ENCODE peak calls at places on chromosomes 6 and 20, in four cellular contexts. B, G, C and N are unnamed samples.

GRCh38 chr6:56023829-56024228 is 148.4 kb upstream of the BMP5 start:
- DNase-seq in B (no peak), G (no peak), C (no peak), N (no peak)

GRCh38 chr6:168318579-168319278 is 848 bp downstream of the DACT2 start:
- DNase-seq in C (no peak), G (no peak), B (no peak), N (no peak)

GRCh38 chr20:13458860-13459451 is 179.8 kb downstream of the TASP1 start:
- DNase-seq in B (no peak), C (peak; percentile 51), G (no peak), N (peak; percentile 11)

GRCh38 chr6:75431379-75431778 is 62.2 kb downstream of the FILIP1 start:
- DNase-seq in C (peak; percentile 1), G (no peak), B (no peak), N (no peak)

GRCh38 chr20:41003143-41003932 is 25.3 kb upstream of the TOP1 start:
- DNase-seq in B (peak; percentile 80), C (peak; percentile 75), G (peak; percentile 62), N (peak; percentile 49)

GRCh38 chr6:84432616-84433015 is 205.2 kb upstream of the CEP162 start:
- DNase-seq in B (no peak), C (no peak), G (no peak), N (no peak)

GRCh38 chr6:66103954-66104353 is 396.9 kb upstream of the EYS start:
- DNase-seq in B (no peak), G (no peak), C (no peak), N (no peak)

GRCh38 chr20:44209691-44210421 is 715 bp downstream of the OSER1 start:
- DNase-seq in G (no peak), C (peak; percentile 21), B (no peak), N (no peak)

GRCh38 chr20:49608752-49609670 is 41.1 kb upstream of the PTGIS start:
- DNase-seq in C (peak; percentile 69), B (peak; percentile 81), G (no peak), N (peak; percentile 83)

GRCh38 chr6:110534731-110535164 is 58.3 kb upstream of the SLC22A16 start:
- DNase-seq in B (no peak), C (no peak), G (peak; percentile 46), N (no peak)

GRCh38 chr20:19815553-19815991 is 57.5 kb downstream of the RIN2 start:
- DNase-seq in C (no peak), B (no peak), G (peak; percentile 21), N (no peak)

GRCh38 chr20:4666001-4666470 is 55.7 kb upstream of the PRND start:
- DNase-seq in G (no peak), B (no peak), C (no peak), N (no peak)

GRCh38 chr6:42720739-42721138 is 1.7 kb downstream of the PRPH2 start:
- DNase-seq in G (no peak), B (no peak), C (no peak), N (no peak)

GRCh38 chr20:5150226-5151076 is 23.6 kb downstream of the CDS2 start:
- DNase-seq in G (no peak), B (no peak), C (peak; percentile 30), N (no peak)

GRCh38 chr6:167855825-167856425 is 29.2 kb downstream of the AFDN start:
- DNase-seq in C (peak; percentile 92), G (no peak), B (no peak), N (no peak)

GRCh38 chr6:159633196-159633595 is 59.8 kb downstream of the SOD2 start:
- DNase-seq in B (no peak), C (peak; percentile 55), G (no peak), N (peak; percentile 32)

GRCh38 chr6:169839493-169839892 is 88.1 kb downstream of the ERMARD start:
- DNase-seq in B (no peak), C (no peak), G (no peak), N (no peak)

GRCh38 chr6:42777126-42777822 is 4.6 kb upstream of the BICRAL start:
- DNase-seq in B (no peak), C (no peak), G (no peak), N (no peak)

GRCh38 chr6:54307412-54308036 is 717 bp upstream of the TINAG start:
- DNase-seq in G (no peak), B (no peak), C (no peak), N (no peak)

GRCh38 chr6:167827588-167828324 is 1.0 kb downstream of the AFDN start:
- DNase-seq in C (peak; percentile 75), G (no peak), B (peak; percentile 71), N (peak; percentile 57)

GRCh38 chr20:63215101-63216040 is 560 bp downstream of the YTHDF1 start:
- DNase-seq in G (no peak), B (no peak), C (peak; percentile 68), N (peak; percentile 61)

GRCh38 chr20:2858591-2858990 is 14.7 kb upstream of the PTPRA start:
- DNase-seq in C (no peak), B (no peak), G (no peak), N (no peak)

GRCh38 chr6:106114492-106114891 is 28.4 kb downstream of the PRDM1 start:
- DNase-seq in C (no peak), B (no peak), G (no peak), N (peak; percentile 60)

GRCh38 chr20:21229163-21229562 is 74.0 kb upstream of the XRN2 start:
- DNase-seq in C (no peak), B (no peak), G (no peak), N (no peak)

GRCh38 chr20:8709627-8710026 is 359.3 kb upstream of the PLCB4 start:
- DNase-seq in G (no peak), C (no peak), B (no peak), N (no peak)

GRCh38 chr20:18974660-18975059 is 161.1 kb downstream of the SCP2D1 start:
- DNase-seq in G (no peak), B (no peak), C (no peak), N (no peak)

GRCh38 chr6:69232506-69233194 is 564.2 kb downstream of the LMBRD1 start:
- DNase-seq in G (peak; percentile 22), B (peak; percentile 68), C (peak; percentile 72), N (peak; percentile 59)

GRCh38 chr6:28789553-28790083 is 134.2 kb downstream of the TRIM27 start:
- DNase-seq in C (peak; percentile 91), B (no peak), G (no peak), N (no peak)

GRCh38 chr6:38116248-38116647 is 296.7 kb downstream of the ZFAND3 start:
- DNase-seq in B (no peak), G (no peak), C (no peak), N (no peak)

GRCh38 chr6:149264629-149265028 is 52.9 kb upstream of the TAB2 start:
- DNase-seq in G (no peak), B (no peak), C (no peak), N (no peak)

GRCh38 chr6:23036401-23036983 is 467.1 kb downstream of the HDGFL1 start:
- DNase-seq in C (no peak), G (no peak), B (no peak), N (no peak)

GRCh38 chr6:11350294-11350693 is 117.8 kb upstream of the NEDD9 start:
- DNase-seq in G (no peak), B (peak; percentile 56), C (no peak), N (no peak)
- TF ChIP-seq CTCF in G (no peak), B (no peak), C (no peak), N (no peak)

GRCh38 chr20:31844737-31845299 is 586 bp downstream of the FOXS1 start:
- DNase-seq in B (no peak), G (no peak), C (no peak), N (no peak)

GRCh38 chr20:31848088-31848999 is 2.9 kb upstream of the FOXS1 start:
- DNase-seq in C (peak; percentile 24), B (no peak), G (no peak), N (no peak)

GRCh38 chr20:31845300-31845863 is at the start of gene FOXS1:
- DNase-seq in G (peak; percentile 68), B (no peak), C (no peak), N (no peak)

GRCh38 chr20:31849306-31849930 is 4.0 kb upstream of the FOXS1 start:
- DNase-seq in C (no peak), G (no peak), B (no peak), N (no peak)

DNA sequence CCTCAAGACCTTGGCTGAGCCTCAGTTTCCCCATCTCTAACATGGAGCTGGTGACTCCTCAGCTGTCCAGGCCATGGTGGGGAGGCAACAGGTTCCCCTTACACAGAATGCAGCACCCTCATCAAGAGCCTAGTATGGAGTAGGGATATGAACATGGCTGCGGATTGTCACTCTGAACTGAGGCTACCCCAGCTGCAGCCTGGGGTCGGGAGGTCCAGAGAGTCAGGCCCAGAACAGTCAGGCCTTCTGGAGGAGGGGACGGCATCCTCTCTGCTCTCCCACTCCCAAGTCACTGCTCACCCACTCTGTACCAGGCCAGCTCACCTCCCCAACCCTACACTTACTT is 1.4 kb upstream of the FOXS1 start:
- DNase-seq in B (no peak), G (no peak), C (no peak), N (no peak)
- TF ChIP-seq CTCF in B (no peak), G (no peak), C (no peak), N (no peak)

DNA sequence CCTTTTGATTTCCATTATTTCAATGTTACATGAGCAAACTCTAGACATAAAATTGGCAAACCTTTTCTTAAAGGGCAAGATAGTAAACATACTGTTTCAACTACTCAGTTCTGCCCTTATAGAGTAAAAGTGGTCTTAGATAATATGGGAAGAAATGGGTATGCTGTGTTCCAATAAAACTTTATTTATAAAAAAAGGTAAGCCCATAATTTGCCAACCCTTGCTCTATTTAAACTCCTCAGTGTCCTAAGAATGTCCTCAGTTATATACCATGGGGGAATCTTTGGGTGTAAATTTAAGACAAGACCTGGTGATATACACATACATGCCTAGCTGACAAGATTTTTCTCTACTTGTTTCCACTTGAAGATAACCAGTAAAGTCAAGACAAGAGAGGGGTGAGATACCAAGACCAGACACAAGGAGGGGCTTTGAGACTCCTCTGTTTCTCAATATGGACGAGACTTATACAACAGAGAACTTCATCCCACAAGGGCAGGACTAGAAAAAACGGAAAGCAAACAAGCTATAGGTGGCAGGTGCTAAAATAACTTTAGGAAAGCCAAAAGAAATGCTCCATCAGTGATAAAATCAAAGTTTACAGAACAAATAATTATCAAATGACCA is 10.5 kb downstream of the SNX3 start:
- DNase-seq in G (no peak), C (peak; percentile 61), B (no peak), N (no peak)
- TF ChIP-seq CTCF in G (no peak), C (peak; percentile 67), B (no peak), N (no peak)

GRCh38 chr20:58448958-58449357 is 59.9 kb downstream of the VAPB start:
- DNase-seq in G (no peak), C (no peak), B (no peak), N (no peak)

GRCh38 chr20:58449703-58450138 is 60.7 kb downstream of the VAPB start:
- DNase-seq in G (no peak), B (no peak), C (no peak), N (no peak)

GRCh38 chr20:58446938-58447265 is 57.9 kb downstream of the VAPB start:
- DNase-seq in B (no peak), G (no peak), C (no peak), N (no peak)

GRCh38 chr20:58446264-58446937 is 57.4 kb downstream of the VAPB start:
- DNase-seq in C (no peak), B (no peak), G (no peak), N (no peak)

DNA sequence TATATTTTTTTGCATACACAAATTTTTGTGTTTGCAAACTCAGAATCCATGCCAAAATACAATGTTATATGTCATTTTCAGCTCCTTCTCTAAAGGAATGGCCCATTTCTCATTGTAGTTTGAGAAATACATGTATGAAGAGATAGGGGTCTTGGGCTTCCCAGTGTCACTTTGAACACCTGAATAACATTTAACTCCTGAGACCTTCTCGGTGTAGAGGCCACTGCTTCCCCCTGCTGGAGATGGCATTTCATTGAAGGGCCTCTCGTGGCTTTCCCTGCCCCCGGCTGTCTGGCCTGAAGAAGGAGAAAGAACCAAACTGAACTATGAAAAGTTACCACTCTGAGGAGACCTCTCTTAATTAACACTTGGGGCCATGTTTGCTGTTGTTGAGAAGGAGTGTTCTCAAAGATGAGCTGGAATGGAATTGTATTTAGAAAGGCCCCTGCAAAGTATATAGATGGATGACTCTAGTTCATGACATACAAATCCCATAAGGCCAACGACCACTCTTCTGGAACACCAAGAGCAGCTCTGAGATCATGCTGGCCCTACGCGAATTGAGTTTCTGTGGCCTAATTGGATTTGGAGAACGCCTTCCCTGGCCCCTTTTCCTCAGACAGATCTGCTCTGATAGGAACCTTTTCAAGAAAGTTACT is 58.8 kb downstream of the VAPB start:
- DNase-seq in C (peak; percentile 72), G (no peak), B (no peak), N (peak; percentile 68)
- TF ChIP-seq CTCF in C (peak; percentile 81), G (peak; percentile 44), B (peak; percentile 59), N (peak; percentile 67)